ENCODE peak calls at places on chromosomes 2 and 18, in four cellular contexts. J, F, K and L are unnamed samples.

GRCh38 chr2:3785220-3785889 is 82.0 kb downstream of the DCDC2C start:
- DNase-seq in J (no peak), F (no peak), K (no peak), L (no peak)

GRCh38 chr2:219645631-219646527 is 18.4 kb downstream of the SLC4A3 start:
- DNase-seq in J (no peak), F (peak; percentile 37), K (no peak), L (no peak)

GRCh38 chr2:200212862-200213425 is 93.5 kb upstream of the SPATS2L start:
- DNase-seq in J (no peak), F (no peak), K (no peak), L (no peak)

GRCh38 chr2:197599285-197599965 is 76.0 kb downstream of the RFTN2 start:
- DNase-seq in J (no peak), F (peak; percentile 69), K (peak; percentile 28), L (peak; percentile 48)

GRCh38 chr2:144406111-144406788 is 113.7 kb downstream of the ZEB2 start:
- DNase-seq in J (no peak), F (no peak), K (no peak), L (no peak)

GRCh38 chr2:29431485-29431884 is 316.3 kb downstream of the CLIP4 start:
- DNase-seq in J (no peak), F (no peak), K (no peak), L (no peak)

GRCh38 chr2:221816566-221816965 is 244.5 kb upstream of the EPHA4 start:
- DNase-seq in J (no peak), F (no peak), K (no peak), L (no peak)

GRCh38 chr2:235468978-235469694 is 24.7 kb upstream of the AGAP1 start:
- DNase-seq in J (no peak), F (no peak), K (peak; percentile 78), L (no peak)

GRCh38 chr18:56257215-56257614 is 381.2 kb downstream of the TXNL1 start:
- DNase-seq in J (peak; percentile 28), F (no peak), K (no peak), L (no peak)

GRCh38 chr2:9228088-9228751 is 21.6 kb downstream of the ASAP2 start:
- DNase-seq in J (no peak), F (no peak), K (no peak), L (no peak)

GRCh38 chr2:74526649-74527230 is 709 bp upstream of the DQX1 start:
- DNase-seq in J (no peak), F (no peak), K (no peak), L (no peak)

GRCh38 chr2:180125245-180125962 is 118.3 kb upstream of the CWC22 start:
- DNase-seq in J (peak; percentile 12), F (peak; percentile 78), K (peak; percentile 35), L (peak; percentile 48)
- TF ChIP-seq SMC3 in J (peak; percentile 61), F (peak; percentile 79), K (peak; percentile 87), L (peak; percentile 71)

GRCh38 chr18:3920832-3921231 is 470.9 kb downstream of the TGIF1 start:
- DNase-seq in J (no peak), F (no peak), K (no peak), L (no peak)
- TF ChIP-seq PBX3 in J (no peak), F (no peak), K (no peak), L (no peak)

DNA sequence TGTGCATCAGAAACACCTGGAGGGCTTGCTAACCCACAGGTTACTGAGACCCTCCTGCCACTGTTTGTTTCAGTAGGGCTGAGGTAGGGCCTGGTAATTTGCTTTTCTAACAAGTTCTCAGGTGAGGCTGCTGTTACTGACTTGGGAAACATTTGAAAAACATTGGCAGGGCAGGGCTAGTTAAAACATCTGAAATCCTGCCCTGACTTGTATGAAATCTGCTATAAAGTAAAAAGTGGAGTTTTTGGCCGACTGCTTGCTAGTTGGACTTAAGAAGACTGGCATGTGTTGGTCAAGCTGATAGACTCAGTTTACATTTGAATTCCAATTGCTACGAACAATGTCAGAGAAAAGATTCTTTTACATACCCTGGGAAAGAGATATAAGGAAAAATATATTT is 111.6 kb upstream of the DLX2 start:
- DNase-seq in J (no peak), F (no peak), K (no peak), L (no peak)
- TF ChIP-seq SMC3 in J (no peak), F (no peak), K (no peak), L (no peak)

GRCh38 chr2:126359494-126359893 is 296.5 kb upstream of the GYPC start:
- DNase-seq in J (no peak), F (no peak), K (no peak), L (no peak)

DNA sequence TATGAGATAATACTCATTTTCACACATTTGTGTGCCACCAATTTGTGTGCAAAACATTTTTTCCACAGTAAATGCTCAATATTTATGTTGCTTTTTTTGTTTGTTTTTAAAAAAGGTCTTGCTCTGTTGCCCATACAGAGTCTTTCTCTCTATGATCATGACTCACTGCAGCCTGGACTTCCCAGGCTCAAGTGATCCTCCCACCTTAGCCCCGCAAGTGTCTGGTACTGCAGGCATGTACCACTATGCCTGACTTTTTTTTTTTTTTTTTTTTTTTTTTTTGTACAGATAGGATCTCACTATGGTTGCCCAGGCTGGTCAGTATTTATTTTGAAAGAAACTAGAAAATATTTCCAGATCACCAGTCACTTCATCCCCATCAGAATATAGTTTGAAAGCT is 297.8 kb upstream of the GYPC start:
- DNase-seq in J (no peak), F (no peak), K (no peak), L (no peak)
- TF ChIP-seq PBX3 in J (no peak), F (no peak), K (no peak), L (no peak)

GRCh38 chr2:237692601-237693079 is 65.3 kb downstream of the LRRFIP1 start:
- DNase-seq in J (no peak), F (no peak), K (no peak), L (peak; percentile 58)
- TF ChIP-seq SMC3 in J (no peak), F (no peak), K (no peak), L (no peak)